ENCODE peak calls at places on chromosomes 2 and 18, in ten cellular contexts. K is astrocyte of the spinal cord, U is kidney epithelial cell, Q is bronchial epithelial cell, R is A549, H is HCT116, D is kidney, C is left ventricle myocardium inferior, L is fibroblast of the aortic adventitia, M is endodermal cell. Z is an unnamed sample.
A peak's percentile ranks its signal among the peaks of the same experiment; 100 is the strongest.

GRCh38 chr2:240238201-240238600 is 97.7 kb upstream of the OTOS start:
- DNase-seq in Q (no peak), R (no peak), C (no peak), D (no peak), H (no peak), K (no peak), M (no peak), U (no peak), L (no peak), Z (no peak)

GRCh38 chr2:134195341-134195740 is 58.5 kb upstream of the MGAT5 start:
- DNase-seq in K (no peak), L (no peak), C (no peak), H (no peak), M (no peak), R (no peak), Q (no peak), D (no peak), U (no peak), Z (no peak)

GRCh38 chr2:210442869-210443268 is 33.7 kb downstream of the LANCL1 start:
- DNase-seq in H (no peak), R (no peak), L (no peak), Q (no peak), D (no peak), M (no peak), C (no peak), K (no peak), U (no peak), Z (no peak)

GRCh38 chr18:5824370-5824984 is 70.8 kb downstream of the TMEM200C start:
- DNase-seq in K (no peak), D (no peak), U (no peak), M (peak; percentile 45), C (no peak), H (no peak), L (no peak), Q (no peak), R (no peak), Z (no peak)

GRCh38 chr2:88574445-88574844 is 52.8 kb downstream of the EIF2AK3 start:
- DNase-seq in C (no peak), D (no peak), M (no peak), K (no peak), H (no peak), U (no peak), R (no peak), Q (no peak), L (no peak), Z (no peak)

GRCh38 chr2:191165190-191165643 is 14.4 kb upstream of the STAT4 start:
- DNase-seq in K (peak; percentile 79), Q (peak; percentile 75), L (peak; percentile 84), M (no peak), H (peak; percentile 36), C (no peak), R (peak; percentile 42), D (no peak), U (no peak), Z (no peak)

GRCh38 chr2:113966832-113967231 is 76.9 kb downstream of the ACTR3 start:
- DNase-seq in R (no peak), U (no peak), C (no peak), D (no peak), H (no peak), L (peak; percentile 50), Q (peak; percentile 59), K (peak; percentile 36), M (no peak), Z (no peak)

GRCh38 chr2:27191107-27191829 is 20.6 kb upstream of the ATRAID start:
- DNase-seq in U (no peak), C (no peak), M (peak; percentile 81), K (peak; percentile 57), R (peak; percentile 60), Q (peak; percentile 53), D (no peak), H (peak; percentile 43), L (peak; percentile 81), Z (no peak)

GRCh38 chr2:190121971-190122370 is 59.4 kb upstream of the MSTN start:
- DNase-seq in U (no peak), L (peak; percentile 54), C (no peak), K (peak; percentile 42), D (no peak), H (peak; percentile 23), R (peak; percentile 22), Q (peak; percentile 45), M (no peak), Z (no peak)

GRCh38 chr2:36812196-36812595 is 115.7 kb downstream of the VIT start:
- DNase-seq in R (peak; percentile 36), H (peak; percentile 22), U (no peak), Q (no peak), D (no peak), M (peak; percentile 90), C (no peak), K (no peak), L (no peak), Z (no peak)

GRCh38 chr18:61702007-61702406 is 190.8 kb downstream of the RNF152 start:
- DNase-seq in D (no peak), R (no peak), H (no peak), K (peak; percentile 80), U (no peak), Q (peak; percentile 85), C (no peak), L (peak; percentile 83), M (no peak), Z (no peak)

GRCh38 chr18:61694236-61694635 is 198.6 kb downstream of the RNF152 start:
- DNase-seq in D (no peak), M (no peak), H (no peak), C (no peak), L (peak; percentile 21), R (no peak), K (no peak), U (no peak), Q (peak; percentile 33), Z (no peak)

GRCh38 chr18:61699397-61700090 is 193.3 kb downstream of the RNF152 start:
- DNase-seq in Q (no peak), D (no peak), C (no peak), M (no peak), L (no peak), R (no peak), K (no peak), H (no peak), U (no peak), Z (no peak)

GRCh38 chr18:61697306-61697909 is 195.4 kb downstream of the RNF152 start:
- DNase-seq in H (no peak), U (no peak), Q (no peak), D (no peak), L (no peak), R (no peak), M (no peak), K (no peak), C (no peak), Z (no peak)
- TF ChIP-seq CTCF in H (no peak), U (no peak), Q (no peak), D (no peak), L (no peak), R (no peak), M (no peak), K (no peak), C (no peak), Z (no peak)

DNA sequence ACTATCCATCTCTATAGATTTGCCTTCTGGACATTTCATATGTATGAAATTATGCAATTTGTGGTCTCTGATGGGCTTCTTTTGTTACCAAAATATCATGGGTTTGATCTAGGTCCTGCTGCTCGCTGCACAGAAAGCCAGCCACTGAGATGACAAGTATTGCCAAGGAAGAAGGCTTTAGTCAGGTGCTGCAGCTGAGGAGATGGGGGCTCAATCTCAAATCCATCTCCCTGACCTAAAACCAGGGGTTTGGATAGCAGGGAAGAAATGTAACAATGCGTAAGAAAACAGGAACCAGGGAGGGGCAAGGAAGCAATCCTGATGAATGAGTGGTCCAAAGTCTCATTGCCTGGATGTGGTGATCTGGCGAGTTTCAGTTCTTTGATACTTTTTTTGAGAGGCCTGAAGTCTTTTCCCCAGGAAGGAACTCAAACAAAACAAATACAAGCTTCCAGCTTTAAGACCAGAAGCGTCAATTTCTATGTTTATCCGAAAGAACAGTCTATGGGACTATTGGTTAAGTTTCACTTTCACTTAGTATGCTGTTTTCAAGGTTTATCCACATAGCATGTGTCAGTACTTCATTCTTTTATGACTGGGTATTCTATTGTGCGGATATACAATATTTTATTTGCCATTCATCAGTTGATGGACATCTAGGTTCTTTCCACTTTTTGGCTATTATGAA is 3.4 kb upstream of the CKAP2L start:
- DNase-seq in K (no peak), L (no peak), R (no peak), C (no peak), M (no peak), Q (no peak), U (no peak), D (no peak), H (no peak), Z (no peak)
- H3K4me3 ChIP-seq in K (no peak overlapping the region), L (no peak overlapping the region), R (no peak overlapping the region), C (peak overlapping the region; percentile 39), M (no peak overlapping the region), Q (no peak overlapping the region), U (no peak overlapping the region), D (no peak overlapping the region), H (no peak overlapping the region), Z (no peak overlapping the region)

GRCh38 chr2:135742307-135742838 is 718 bp downstream of the UBXN4 start:
- DNase-seq in U (peak; percentile 23), K (peak; percentile 69), C (peak; percentile 32), D (no peak), L (peak; percentile 65), M (no peak), H (no peak), Q (peak; percentile 71), R (peak; percentile 21), Z (peak; percentile 36)

GRCh38 chr2:135745545-135745944 is 3.9 kb downstream of the UBXN4 start:
- DNase-seq in H (no peak), M (no peak), Q (peak; percentile 23), C (no peak), D (no peak), R (no peak), L (peak; percentile 51), U (no peak), K (peak; percentile 82), Z (no peak)

GRCh38 chr2:135741395-135742306 is at the start of gene UBXN4:
- DNase-seq in Q (peak; percentile 95), R (peak; percentile 91), D (peak; percentile 99), K (peak; percentile 100), H (peak; percentile 98), C (peak; percentile 97), M (peak; percentile 99), U (peak; percentile 96), L (peak; percentile 98), Z (peak; percentile 81)

GRCh38 chr2:135743860-135744259 is 2.2 kb downstream of the UBXN4 start:
- DNase-seq in D (no peak), R (no peak), Q (no peak), K (peak; percentile 8), M (no peak), H (no peak), U (no peak), L (peak; percentile 13), C (no peak), Z (no peak)

GRCh38 chr2:135744761-135745314 is 3.2 kb downstream of the UBXN4 start:
- DNase-seq in K (peak; percentile 13), R (peak; percentile 73), Q (peak; percentile 80), M (peak; percentile 73), U (no peak), D (no peak), C (no peak), L (no peak), H (no peak), Z (no peak)
- TF ChIP-seq CTCF in K (peak; percentile 18), R (peak; percentile 22), Q (peak; percentile 31), M (peak; percentile 60), U (no peak), D (no peak), C (peak; percentile 25), L (no peak), H (peak; percentile 47), Z (peak; percentile 44)

DNA sequence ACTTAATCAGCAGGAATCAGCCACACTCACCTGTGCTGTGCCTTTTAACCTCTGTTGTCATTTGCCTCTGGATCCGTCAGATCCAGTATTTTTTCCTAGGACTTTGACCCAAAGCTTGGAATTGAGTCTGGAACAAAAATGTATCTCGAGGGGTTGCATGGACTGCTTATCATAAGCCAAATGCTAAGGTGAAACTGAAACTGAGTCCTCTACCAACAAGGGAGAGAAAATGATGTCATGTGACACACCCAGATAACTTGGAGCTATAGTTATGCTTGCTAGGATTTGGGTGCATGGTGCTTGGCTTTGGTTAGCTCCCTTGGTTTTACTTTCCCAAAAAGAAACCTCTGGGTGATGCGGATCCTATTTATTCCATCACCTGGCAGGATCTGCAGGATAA is 2158.6 kb upstream of the PIK3C3 start:
- DNase-seq in R (no peak), L (no peak), C (no peak), K (no peak), U (no peak), D (no peak), Q (no peak), H (no peak), M (no peak), Z (no peak)
- H3K4me3 ChIP-seq in R (no peak overlapping the region), L (no peak overlapping the region), C (no peak overlapping the region), K (no peak overlapping the region), U (no peak overlapping the region), D (no peak overlapping the region), Q (no peak overlapping the region), H (no peak overlapping the region), M (no peak overlapping the region), Z (no peak overlapping the region)